ENCODE peak calls at places on chromosome 10, in six cellular contexts. K, R, Z, Y, L and S are unnamed samples.

GRCh38 chr10:96491303-96491702 is 22.4 kb downstream of the TLL2 start:
- DNase-seq in K (no peak), R (no peak), Z (no peak), Y (no peak), L (no peak), S (no peak)

GRCh38 chr10:42707229-42707628 is 68.9 kb upstream of the ZNF33B start:
- DNase-seq in K (no peak), R (no peak), Z (no peak), Y (no peak), L (no peak), S (no peak)

GRCh38 chr10:131146790-131147189 is 164.7 kb downstream of the TCERG1L start:
- DNase-seq in K (no peak), R (peak; percentile 67), Z (no peak), Y (no peak), L (no peak), S (no peak)

GRCh38 chr10:95265572-95265971 is 25.2 kb downstream of the PDLIM1 start:
- DNase-seq in K (no peak), R (no peak), Z (no peak), Y (no peak), L (no peak), S (peak; percentile 42)

GRCh38 chr10:43377393-43377883 is 6.0 kb downstream of the FXYD4 start:
- DNase-seq in K (peak; percentile 58), R (no peak), Z (no peak), Y (peak; percentile 54), L (no peak), S (no peak)

GRCh38 chr10:62159357-62159756 is 109.3 kb downstream of the RTKN2 start:
- DNase-seq in K (no peak), R (no peak), Z (no peak), Y (no peak), L (no peak), S (no peak)

GRCh38 chr10:86402283-86402931 is 35.8 kb upstream of the GRID1 start:
- DNase-seq in K (no peak), R (peak; percentile 24), Z (no peak), Y (no peak), L (peak; percentile 16), S (no peak)

GRCh38 chr10:77513783-77514331 is 123.8 kb downstream of the KCNMA1 start:
- DNase-seq in K (peak; percentile 94), R (peak; percentile 89), Z (peak; percentile 69), Y (peak; percentile 93), L (peak; percentile 70), S (no peak)

GRCh38 chr10:55305281-55305680 is 504.2 kb upstream of the PCDH15 start:
- DNase-seq in K (no peak), R (no peak), Z (no peak), Y (no peak), L (no peak), S (no peak)

GRCh38 chr10:52864459-52865106 is 92.0 kb upstream of the MBL2 start:
- DNase-seq in K (peak; percentile 82), R (peak; percentile 49), Z (no peak), Y (no peak), L (peak; percentile 95), S (no peak)

GRCh38 chr10:15642095-15642494 is 77.6 kb downstream of the ITGA8 start:
- DNase-seq in K (no peak), R (no peak), Z (no peak), Y (no peak), L (peak; percentile 35), S (no peak)

GRCh38 chr10:7288060-7288690 is 122.7 kb downstream of the SFMBT2 start:
- DNase-seq in K (no peak), R (no peak), Z (no peak), Y (no peak), L (no peak), S (no peak)

GRCh38 chr10:28496017-28496416 is 36.9 kb upstream of the WAC start:
- DNase-seq in K (no peak), R (no peak), Z (no peak), Y (no peak), L (no peak), S (no peak)

GRCh38 chr10:132803595-132804210 is 17.8 kb upstream of the NKX6-2 start:
- DNase-seq in K (peak; percentile 66), R (no peak), Z (no peak), Y (no peak), L (no peak), S (no peak)

GRCh38 chr10:84715911-84716310 is 387.5 kb downstream of the CCSER2 start:
- DNase-seq in K (no peak), R (peak; percentile 23), Z (no peak), Y (no peak), L (peak; percentile 14), S (no peak)

DNA sequence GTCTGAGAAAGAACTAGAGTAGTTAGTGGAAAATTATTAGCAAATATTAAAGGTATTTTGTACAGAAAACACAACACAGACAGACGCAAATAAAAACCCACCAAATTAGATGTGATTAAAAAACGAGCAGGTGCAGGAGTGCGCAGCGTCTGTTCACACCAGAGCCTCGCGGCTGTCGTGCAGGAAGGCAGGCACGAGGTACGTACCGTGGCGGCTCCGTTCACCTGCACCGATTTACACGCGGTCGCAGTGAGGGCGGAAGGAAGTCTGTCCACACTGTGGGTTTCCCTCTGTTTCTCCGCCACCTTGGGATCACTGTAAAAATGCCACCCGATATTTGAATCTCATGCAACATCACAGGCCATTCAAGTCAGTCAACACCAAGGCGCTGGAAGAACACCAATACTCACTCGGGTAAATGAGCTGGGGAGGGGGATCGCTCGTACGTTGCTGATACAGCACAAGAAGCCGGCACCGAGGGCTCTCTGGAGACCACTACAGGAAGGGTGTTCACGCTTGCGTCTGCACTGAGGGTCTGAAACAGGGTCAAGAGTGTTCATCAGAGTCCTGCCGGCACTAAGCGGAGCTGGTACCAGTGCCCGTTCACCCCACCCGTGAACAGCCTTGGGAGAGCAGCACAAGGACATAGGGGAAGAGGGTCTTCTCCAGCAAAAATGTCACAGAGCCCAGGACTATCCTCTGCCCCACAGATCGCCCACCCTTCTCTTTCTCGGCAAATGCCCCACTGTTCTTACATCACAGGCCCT is 116.8 kb downstream of the LARP4B start:
- DNase-seq in K (no peak), R (no peak), Z (no peak), Y (no peak), L (no peak), S (no peak)
- H3K36me3 ChIP-seq in K (peaks cover 49% of the 10 kb centered on the region), R (no peaks in the 10 kb centered on the region), Z (peaks cover 44% of the 10 kb centered on the region), Y (peaks cover 75% of the 10 kb centered on the region), L (peaks cover 72% of the 10 kb centered on the region), S (peaks cover 56% of the 10 kb centered on the region)

GRCh38 chr10:51023611-51024010 is 50.7 kb upstream of the PRKG1 start:
- DNase-seq in K (no peak), R (no peak), Z (no peak), Y (no peak), L (no peak), S (no peak)

GRCh38 chr10:51030480-51030879 is 43.8 kb upstream of the PRKG1 start:
- DNase-seq in K (no peak), R (no peak), Z (no peak), Y (no peak), L (no peak), S (no peak)

GRCh38 chr10:51034769-51035168 is 39.5 kb upstream of the PRKG1 start:
- DNase-seq in K (no peak), R (no peak), Z (no peak), Y (no peak), L (no peak), S (no peak)

GRCh38 chr10:51031995-51032394 is 42.3 kb upstream of the PRKG1 start:
- DNase-seq in K (no peak), R (no peak), Z (no peak), Y (no peak), L (no peak), S (no peak)

DNA sequence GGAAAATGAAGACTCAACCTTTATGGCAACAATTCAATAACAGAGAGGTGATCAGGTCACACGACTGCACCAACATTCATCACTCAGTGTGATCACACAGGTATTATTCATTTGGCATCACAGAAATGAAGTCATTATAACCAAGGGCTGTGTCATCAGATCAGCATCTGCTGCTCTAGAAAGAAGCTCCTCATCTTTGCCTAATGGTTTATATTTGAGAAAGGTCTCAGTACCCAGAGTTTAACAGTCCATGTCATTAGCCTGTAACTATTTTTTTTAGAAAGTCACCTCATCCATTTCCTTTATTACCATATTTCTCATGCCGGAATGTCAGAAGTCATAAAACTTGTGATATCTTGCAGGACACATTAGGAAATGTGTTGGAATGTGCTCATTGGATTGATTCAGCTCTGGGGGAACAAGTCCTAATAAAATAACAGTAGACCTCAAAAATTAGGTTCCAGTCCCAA is 45.1 kb upstream of the PRKG1 start:
- DNase-seq in K (no peak), R (no peak), Z (no peak), Y (no peak), L (no peak), S (no peak)
- H3K27ac ChIP-seq in K (no peak overlapping the region), R (no peak overlapping the region), Z (peak overlapping the region; percentile 83), Y (peak overlapping the region; percentile 79), L (no peak overlapping the region), S (peak overlapping the region; percentile 12)

GRCh38 chr10:49186613-49187012 is 1.6 kb downstream of the TMEM273 start:
- DNase-seq in K (no peak), R (no peak), Z (no peak), Y (no peak), L (no peak), S (no peak)

GRCh38 chr10:49189422-49189821 is 1.2 kb upstream of the TMEM273 start:
- DNase-seq in K (no peak), R (no peak), Z (no peak), Y (no peak), L (no peak), S (no peak)

GRCh38 chr10:49185213-49185612 is 3.0 kb downstream of the TMEM273 start:
- DNase-seq in K (no peak), R (no peak), Z (no peak), Y (no peak), L (no peak), S (no peak)

GRCh38 chr10:49187950-49188761 is at the start of gene TMEM273:
- DNase-seq in K (peak; percentile 90), R (peak; percentile 74), Z (no peak), Y (peak; percentile 84), L (no peak), S (peak; percentile 84)

DNA sequence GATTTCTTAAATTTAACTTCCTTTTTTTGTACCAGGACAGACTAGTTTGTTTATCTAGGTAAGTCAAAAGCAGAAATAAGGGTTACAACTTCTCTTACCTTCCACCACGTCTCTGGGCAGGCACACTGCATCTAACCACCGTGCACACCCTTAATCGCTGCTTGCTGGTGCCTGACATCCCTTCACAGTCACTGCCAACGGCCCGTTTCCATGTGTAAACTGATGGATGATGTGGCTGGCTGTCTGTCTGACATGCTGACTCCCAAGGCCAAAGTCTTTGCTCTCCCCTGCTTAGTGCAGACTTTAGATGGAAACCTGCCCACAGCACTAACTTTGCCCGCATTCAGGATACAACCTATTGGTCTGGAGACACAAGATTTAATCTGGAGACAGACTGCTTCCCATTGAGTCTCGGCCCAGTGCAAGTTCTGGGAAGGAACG is 1.1 kb downstream of the TMEM273 start:
- DNase-seq in K (no peak), R (no peak), Z (no peak), Y (no peak), L (no peak), S (peak; percentile 60)
- H3K4me1 ChIP-seq in K (peaks cover 6% of the 10 kb centered on the region), R (no peaks in the 10 kb centered on the region), Z (peaks cover 9% of the 10 kb centered on the region), Y (peaks cover 18% of the 10 kb centered on the region), L (no peaks in the 10 kb centered on the region), S (no peaks in the 10 kb centered on the region)

DNA sequence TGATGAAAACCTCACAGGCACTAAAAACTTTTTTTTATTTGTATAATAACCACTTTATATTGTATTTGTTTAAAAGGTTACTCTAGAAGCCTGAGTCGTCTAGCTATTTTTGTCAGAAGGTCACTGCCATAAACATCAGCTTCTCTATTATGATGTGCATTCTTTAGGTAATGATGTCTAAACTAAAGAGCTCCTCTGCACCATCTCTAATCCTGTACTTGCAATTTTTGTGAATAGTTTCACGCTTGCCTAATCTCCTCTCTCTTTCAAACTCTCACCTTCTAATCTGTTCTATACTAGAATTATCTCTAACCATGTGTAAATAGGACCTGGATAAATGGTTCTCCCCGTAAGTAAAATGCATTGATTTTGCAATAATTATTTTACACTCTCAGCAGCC is 10.5 kb upstream of the CHUK start:
- DNase-seq in K (no peak), R (no peak), Z (no peak), Y (no peak), L (no peak), S (no peak)
- H3K36me3 ChIP-seq in K (peaks cover 31% of the 10 kb centered on the region), R (no peaks in the 10 kb centered on the region), Z (peaks cover 74% of the 10 kb centered on the region), Y (peaks cover 53% of the 10 kb centered on the region), L (peaks cover 44% of the 10 kb centered on the region), S (peaks cover 71% of the 10 kb centered on the region)